ENCODE peak calls at places on chromosomes 4 and X, in four cellular contexts. F is MM.1S, W is HCT116, O is GM23248. N is an unnamed sample.

GRCh38 chr4:184583738-184584502 is 65.3 kb downstream of the CASP3 start:
- DNase-seq in F (no peak), W (no peak), O (no peak), N (no peak)

GRCh38 chr4:100836929-100837328 is 319.1 kb upstream of the EMCN start:
- DNase-seq in F (no peak), W (no peak), O (no peak), N (no peak)

GRCh38 chrX:31713120-31713519 is 641.3 kb upstream of the FTHL17 start:
- DNase-seq in F (no peak), W (no peak), O (no peak), N (no peak)

GRCh38 chr4:53777244-53777984 is 186.1 kb upstream of the LNX1 start:
- DNase-seq in F (no peak), W (no peak), O (peak; percentile 90), N (peak; percentile 33)

GRCh38 chrX:97740886-97741285 is 857.2 kb downstream of the RPA4 start:
- DNase-seq in F (no peak), W (no peak), O (no peak), N (peak; percentile 11)

GRCh38 chr4:8085491-8086479 is 72.8 kb downstream of the ABLIM2 start:
- DNase-seq in F (no peak), W (no peak), O (no peak), N (no peak)

GRCh38 chrX:64642482-64642881 is 247.2 kb upstream of the MTMR8 start:
- DNase-seq in F (peak; percentile 38), W (no peak), O (peak; percentile 0), N (no peak)

GRCh38 chr4:184746532-184746870 is 12.6 kb upstream of the CENPU start:
- DNase-seq in F (no peak), W (no peak), O (peak; percentile 74), N (peak; percentile 58)

GRCh38 chr4:88447339-88447738 is 9.6 kb upstream of the HERC5 start:
- DNase-seq in F (no peak), W (no peak), O (no peak), N (no peak)

GRCh38 chrX:14010566-14010965 is 19.1 kb downstream of the GEMIN8 start:
- DNase-seq in F (no peak), W (no peak), O (peak; percentile 51), N (no peak)

GRCh38 chr4:151029537-151029936 is 14.5 kb upstream of the LRBA start:
- DNase-seq in F (no peak), W (no peak), O (no peak), N (no peak)
- H2AFZ ChIP-seq in F (no peak overlapping the region), W (peak overlapping the region; percentile 22), O (no peak overlapping the region), N (no peak overlapping the region)

GRCh38 chr4:122212880-122213279 is 60.7 kb downstream of the BLTP1 start:
- DNase-seq in F (peak; percentile 68), W (no peak), O (no peak), N (no peak)
- TF ChIP-seq EZH2phosphoT487 in F (no peak), W (no peak), O (no peak), N (no peak)

GRCh38 chr4:23745377-23745776 is 144.5 kb downstream of the PPARGC1A start:
- DNase-seq in F (no peak), W (no peak), O (no peak), N (no peak)
- H2AFZ ChIP-seq in F (no peak overlapping the region), W (no peak overlapping the region), O (no peak overlapping the region), N (no peak overlapping the region)

GRCh38 chr4:143282170-143282760 is 54.4 kb upstream of the GAB1 start:
- DNase-seq in F (no peak), W (no peak), O (no peak), N (no peak)
- TF ChIP-seq EZH2phosphoT487 in F (no peak), W (no peak), O (no peak), N (no peak)

DNA sequence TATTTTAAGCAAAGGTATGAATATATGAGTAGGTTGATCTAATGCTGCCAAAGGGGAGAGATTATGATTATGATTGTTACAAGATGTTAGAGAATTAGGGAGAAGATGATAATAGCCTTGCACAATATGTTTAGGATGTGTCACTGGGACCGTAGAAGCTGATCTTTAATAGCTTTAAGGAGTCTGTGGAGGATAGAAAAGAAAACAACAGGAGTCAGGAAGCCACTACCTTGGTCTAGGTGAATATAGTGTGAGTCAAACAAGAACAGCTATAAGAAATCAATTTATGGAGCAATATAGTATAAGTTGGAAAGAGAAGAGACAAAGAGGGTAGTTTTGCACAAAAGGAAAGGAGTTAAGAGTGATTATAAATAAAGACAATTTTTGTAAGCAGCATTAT is 232.7 kb downstream of the FSTL5 start:
- DNase-seq in F (no peak), W (no peak), O (no peak), N (no peak)
- H2AFZ ChIP-seq in F (no peak overlapping the region), W (peak overlapping the region; percentile 62), O (no peak overlapping the region), N (no peak overlapping the region)

DNA sequence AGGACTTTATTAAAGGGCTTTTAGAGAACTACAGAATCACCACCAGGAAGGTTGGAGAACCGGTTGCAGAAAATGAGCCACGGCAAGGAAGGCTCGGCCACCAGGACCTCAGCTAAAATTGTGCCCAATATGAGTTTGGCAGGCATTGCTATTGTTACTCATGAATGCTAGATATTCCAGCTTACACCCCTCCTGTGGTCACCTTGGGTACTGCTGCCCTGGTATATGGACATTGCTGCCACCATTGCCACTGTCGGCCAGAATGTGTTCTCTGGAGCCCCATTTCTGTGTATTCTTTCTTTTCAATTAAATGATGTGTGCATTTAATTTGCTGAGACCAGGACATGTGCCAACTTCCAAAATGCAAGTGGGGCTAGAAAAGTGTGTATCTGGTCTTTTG is 626.7 kb upstream of the BOD1L1 start:
- DNase-seq in F (peak; percentile 17), W (no peak), O (peak; percentile 68), N (peak; percentile 39)
- TF ChIP-seq EZH2phosphoT487 in F (no peak), W (no peak), O (no peak), N (no peak)

GRCh38 chr4:174265917-174266316 is 17.6 kb downstream of the FBXO8 start:
- DNase-seq in F (no peak), W (no peak), O (no peak), N (no peak)

GRCh38 chr4:174262624-174263444 is 20.6 kb downstream of the FBXO8 start:
- DNase-seq in F (no peak), W (no peak), O (no peak), N (peak; percentile 8)

GRCh38 chr4:174266416-174266815 is 17.1 kb downstream of the FBXO8 start:
- DNase-seq in F (no peak), W (no peak), O (no peak), N (no peak)

GRCh38 chr4:174260099-174260498 is 23.4 kb downstream of the FBXO8 start:
- DNase-seq in F (no peak), W (no peak), O (peak; percentile 75), N (peak; percentile 26)

GRCh38 chr4:174263445-174263736 is 20.1 kb downstream of the FBXO8 start:
- DNase-seq in F (no peak), W (no peak), O (no peak), N (no peak)
- H2AFZ ChIP-seq in F (no peak overlapping the region), W (no peak overlapping the region), O (no peak overlapping the region), N (no peak overlapping the region)

GRCh38 chr4:151099976-151100417 is 569 bp downstream of the RPS3A start:
- DNase-seq in F (no peak), W (no peak), O (peak; percentile 67), N (no peak)

GRCh38 chr4:151100517-151100916 is 1.1 kb downstream of the RPS3A start:
- DNase-seq in F (no peak), W (no peak), O (no peak), N (no peak)

GRCh38 chr4:151099226-151099975 is at the start of gene RPS3A:
- DNase-seq in F (peak; percentile 97), W (peak; percentile 99), O (peak; percentile 98), N (peak; percentile 97)

GRCh38 chr4:151097759-151098158 is 1.7 kb upstream of the RPS3A start:
- DNase-seq in F (no peak), W (no peak), O (no peak), N (no peak)

GRCh38 chr4:151098191-151098590 is 1.2 kb upstream of the RPS3A start:
- DNase-seq in F (no peak), W (no peak), O (no peak), N (no peak)
- TF ChIP-seq EZH2phosphoT487 in F (no peak), W (no peak), O (no peak), N (no peak)